ENCODE peak calls at places on chromosomes 13 and 19, in ten cellular contexts. F, E, C, T, I, W, O, R, D and M are unnamed samples. For H3K36me3, the result is how much of the 10 kb centered on the place peaks cover.

GRCh38 chr13:77329133-77330008 is 2.5 kb upstream of the MYCBP2 start:
- DNase-seq in F (peak), D (peak), I (peak), T (peak), R (peak), E (peak), O (peak), C (peak), W (peak), M (peak)

GRCh38 chr19:34995551-34995950 is 4.6 kb upstream of the GRAMD1A start:
- DNase-seq in T (no peak), F (peak), I (no peak), C (no peak), O (no peak), W (no peak), E (no peak), D (no peak), R (no peak), M (no peak)

GRCh38 chr13:99307648-99308339 is 595 bp upstream of the GPR183 start:
- DNase-seq in O (peak), F (no peak), E (no peak), W (no peak), R (peak), D (peak), C (no peak), T (no peak), I (no peak), M (peak)

GRCh38 chr19:10523135-10523636 is 5.9 kb upstream of the S1PR5 start:
- DNase-seq in O (no peak), W (peak), D (no peak), T (no peak), I (no peak), E (no peak), R (no peak), C (no peak), F (no peak), M (no peak)

GRCh38 chr13:41613984-41614581 is 156.7 kb downstream of the RGCC start:
- DNase-seq in I (no peak), O (peak), W (no peak), E (no peak), C (peak), F (no peak), D (peak), R (peak), T (no peak), M (no peak)

GRCh38 chr13:99505814-99506269 is 4.6 kb downstream of the TM9SF2 start:
- DNase-seq in E (no peak), R (no peak), T (no peak), F (no peak), I (peak), O (peak), C (no peak), W (peak), D (peak), M (no peak)

GRCh38 chr19:48638831-48639381 is 1.7 kb upstream of the DBP start:
- DNase-seq in F (peak), W (no peak), T (no peak), E (no peak), R (no peak), I (no peak), O (no peak), D (no peak), C (no peak), M (no peak)

GRCh38 chr13:24649685-24650038 is 30.5 kb upstream of the ATP12A start:
- DNase-seq in C (no peak), I (no peak), E (no peak), D (no peak), O (no peak), W (no peak), T (no peak), R (no peak), F (no peak), M (no peak)

GRCh38 chr13:91166714-91167511 is 180.6 kb upstream of the MIR17HG start:
- DNase-seq in C (no peak), E (no peak), D (no peak), I (no peak), T (no peak), F (no peak), R (no peak), O (no peak), W (no peak), M (no peak)

GRCh38 chr13:22945321-22946226 is 235.2 kb upstream of the SGCG start:
- DNase-seq in R (no peak), T (no peak), E (no peak), C (no peak), O (no peak), D (no peak), W (no peak), I (no peak), F (no peak), M (peak)

GRCh38 chr19:29785955-29786589 is 25.7 kb upstream of the CCNE1 start:
- DNase-seq in O (no peak), F (no peak), W (peak), C (no peak), T (no peak), R (peak), I (no peak), E (no peak), D (no peak), M (no peak)

GRCh38 chr19:40191836-40192646 is 815 bp downstream of the MAP3K10 start:
- DNase-seq in E (no peak), T (no peak), O (peak), R (peak), I (no peak), D (peak), F (peak), C (no peak), W (peak), M (no peak)

GRCh38 chr13:75196112-75196855 is 285.7 kb downstream of the TBC1D4 start:
- DNase-seq in R (no peak), E (no peak), I (no peak), D (no peak), C (no peak), O (peak), T (no peak), W (no peak), F (no peak), M (no peak)

GRCh38 chr19:18157465-18158063 is 4.6 kb downstream of the PIK3R2 start:
- DNase-seq in F (no peak), D (no peak), W (no peak), I (no peak), O (no peak), T (no peak), R (no peak), E (no peak), C (no peak), M (no peak)

GRCh38 chr13:109784590-109785140 is 1.7 kb downstream of the IRS2 start:
- DNase-seq in E (no peak), W (no peak), D (peak), I (peak), C (no peak), F (peak), O (peak), T (no peak), R (peak), M (peak)

GRCh38 chr19:6457958-6458694 is 1.5 kb downstream of the SLC25A23 start:
- DNase-seq in E (no peak), R (no peak), F (no peak), O (no peak), D (no peak), W (peak), I (no peak), T (no peak), C (no peak), M (no peak)
- H3K4me3 ChIP-seq in E (peak), R (no peak), F (peak), O (no peak), D (peak), W (peak), I (no peak), T (no peak), C (peak), M (no peak)

DNA sequence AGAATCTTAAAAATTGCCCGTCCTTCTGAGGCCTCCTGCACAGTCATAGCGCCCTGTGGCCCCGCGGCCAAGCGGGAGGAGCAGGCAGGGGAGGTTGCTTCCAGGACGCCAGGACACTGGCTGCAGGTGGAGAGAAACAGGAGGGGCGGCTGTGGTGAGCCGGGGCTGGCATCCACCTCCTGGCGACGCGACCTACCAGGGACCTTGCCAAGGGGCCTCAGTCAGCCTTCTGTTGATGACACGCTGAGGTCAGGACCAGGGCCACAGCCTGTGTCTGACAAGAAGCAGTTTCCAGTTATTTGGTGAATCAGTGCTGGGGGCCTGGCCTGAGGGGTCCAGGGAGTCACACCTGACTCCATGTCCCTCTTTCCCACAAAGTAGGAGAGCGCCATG is 13.3 kb upstream of the MKNK2 start:
- DNase-seq in R (no peak), T (no peak), C (no peak), O (no peak), W (peak), E (no peak), F (no peak), D (no peak), I (no peak), M (no peak)
- H3K27ac ChIP-seq in R (no peak), T (no peak), C (peak), O (no peak), W (peak), E (no peak), F (peak), D (no peak), I (no peak), M (peak)

GRCh38 chr13:84744203-84744602 is 861.9 kb upstream of the SLITRK1 start:
- DNase-seq in T (no peak), E (no peak), C (no peak), O (no peak), I (no peak), D (no peak), W (no peak), F (no peak), R (no peak), M (no peak)
- H3K36me3 ChIP-seq in T (under half), E (under half), C (under half), O (under half), I (under half), D (under half), W (under half), F (under half), R (under half), M (under half)

DNA sequence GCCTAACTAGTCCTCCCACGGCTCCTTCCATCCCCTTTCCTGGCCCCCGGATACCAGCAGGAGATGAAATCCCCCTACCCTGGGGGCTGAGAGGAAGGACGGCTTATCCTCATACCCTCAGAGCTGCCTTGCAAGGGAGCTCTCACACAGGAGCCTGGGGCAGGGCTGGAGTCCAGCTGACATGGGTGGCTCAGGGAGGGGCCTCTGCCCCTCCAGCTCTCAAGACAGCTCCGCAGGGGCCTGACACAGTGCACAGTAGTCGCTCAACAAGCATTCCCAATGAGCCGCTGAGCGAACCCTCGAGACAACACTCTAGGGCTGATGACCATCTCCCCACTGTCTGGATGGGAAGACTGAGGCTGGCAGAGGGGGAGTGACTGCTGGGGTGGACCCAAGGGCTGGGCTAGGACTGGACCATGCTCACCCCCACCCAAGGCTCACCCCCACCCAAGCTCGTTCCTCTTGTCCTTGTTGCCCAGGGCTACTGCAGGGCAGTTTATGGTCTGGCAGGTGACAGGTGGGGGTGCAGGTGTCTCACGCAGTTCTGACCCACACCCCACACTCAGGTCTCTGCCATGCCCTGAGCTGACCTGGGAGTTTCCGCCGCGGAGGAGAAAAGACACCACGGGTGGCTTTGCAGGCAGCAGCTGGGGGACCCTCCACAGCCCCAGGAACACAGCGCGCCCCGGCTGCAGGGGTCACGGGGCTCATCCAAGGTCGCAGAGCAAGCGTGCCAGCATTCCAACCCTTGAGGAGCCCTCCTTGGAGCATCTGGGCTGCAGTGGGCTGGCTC is 3.9 kb downstream of the ZBTB7A start:
- DNase-seq in C (no peak), R (no peak), I (no peak), D (no peak), W (no peak), T (no peak), E (no peak), O (no peak), F (peak), M (no peak)
- H3K4me3 ChIP-seq in C (peak), R (no peak), I (no peak), D (peak), W (peak), T (peak), E (peak), O (no peak), F (peak), M (no peak)

GRCh38 chr13:52455677-52456041 is 381 bp downstream of the CKAP2 start:
- DNase-seq in D (peak), E (peak), C (peak), T (no peak), R (peak), O (peak), F (peak), W (peak), I (peak), M (peak)

GRCh38 chr13:52461265-52461664 is 6.0 kb downstream of the CKAP2 start:
- DNase-seq in I (no peak), T (no peak), R (no peak), C (no peak), F (no peak), O (no peak), E (no peak), W (no peak), D (no peak), M (no peak)

GRCh38 chr13:52454825-52455676 is at the start of gene CKAP2:
- DNase-seq in D (peak), O (peak), W (peak), E (peak), R (peak), F (peak), C (peak), T (peak), I (peak), M (peak)

GRCh38 chr13:52463526-52463925 is 8.2 kb downstream of the CKAP2 start:
- DNase-seq in O (no peak), D (no peak), I (no peak), E (no peak), R (no peak), T (no peak), F (no peak), W (no peak), C (no peak), M (no peak)

GRCh38 chr13:52459668-52460067 is 4.4 kb downstream of the CKAP2 start:
- DNase-seq in D (peak), R (no peak), I (no peak), F (no peak), W (no peak), O (peak), E (no peak), T (no peak), C (no peak), M (no peak)
- H3K27ac ChIP-seq in D (peak), R (no peak), I (no peak), F (no peak), W (no peak), O (no peak), E (no peak), T (peak), C (no peak), M (no peak)

DNA sequence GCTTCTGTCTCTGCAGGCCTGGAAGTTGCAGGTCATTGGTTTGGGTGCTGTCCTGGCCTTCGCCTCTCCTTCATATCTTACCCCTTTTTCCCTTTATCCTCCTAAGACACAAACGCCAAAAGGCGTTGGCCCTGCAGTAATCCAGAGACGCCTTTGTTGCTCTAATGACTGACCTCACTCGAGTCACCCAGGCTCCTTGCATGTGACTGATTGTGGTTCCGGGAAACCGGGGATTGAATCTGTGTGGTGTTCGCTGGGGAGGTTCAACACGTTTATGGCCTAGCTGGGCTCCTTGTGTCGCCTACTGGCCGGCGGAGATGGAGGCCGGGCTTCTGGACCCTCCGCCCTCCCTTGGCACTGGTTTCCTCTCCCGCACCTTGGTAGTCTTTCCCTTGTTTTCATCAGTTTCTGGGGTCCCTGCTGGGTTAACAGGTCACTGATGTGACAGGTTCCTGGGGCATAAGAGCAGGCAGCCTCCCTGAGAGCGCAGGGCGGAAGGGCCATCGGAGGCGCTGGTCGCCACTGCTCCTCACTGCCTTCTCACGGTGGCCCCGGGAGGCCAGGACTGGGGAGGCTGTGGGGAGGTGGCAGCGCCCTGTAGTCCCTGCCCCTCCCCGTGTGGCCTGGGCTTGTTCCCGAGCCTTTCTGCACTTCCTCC is 18.3 kb upstream of the NDUFS7 start:
- DNase-seq in W (no peak), T (no peak), O (no peak), R (no peak), D (no peak), C (no peak), E (no peak), I (no peak), F (no peak), M (no peak)
- H3K36me3 ChIP-seq in W (under half), T (under half), O (half or more), R (under half), D (under half), C (half or more), E (under half), I (under half), F (under half), M (under half)